ENCODE peak calls at places on chromosomes 6 and 20, in five cellular contexts. U is GM12878, A is A549, E is K562, W is HepG2. J is an unnamed sample. For H3K4me1, the result is how much of the 10 kb centered on the place peaks cover.

GRCh38 chr20:6007529-6008103 is 46.2 kb downstream of the LRRN4 start:
- DNase-seq in E (no peak), A (no peak), W (peak), U (no peak), J (no peak)

GRCh38 chr6:24996145-24996836 is 60.5 kb upstream of the RIPOR2 start:
- DNase-seq in U (no peak), E (no peak), W (no peak), A (no peak), J (no peak)

GRCh38 chr20:57664476-57664875 is 44.2 kb upstream of the ZBP1 start:
- DNase-seq in W (no peak), E (no peak), U (no peak), A (no peak), J (no peak)

GRCh38 chr20:45933231-45934045 is 1.0 kb upstream of the PCIF1 start:
- DNase-seq in U (peak), E (peak), A (peak), W (peak), J (peak)

GRCh38 chr6:31575335-31575901 is at the start of gene TNF:
- DNase-seq in U (peak), E (no peak), A (no peak), W (no peak), J (no peak)

GRCh38 chr6:30152910-30153309 is 8.1 kb downstream of the TRIM10 start:
- DNase-seq in U (no peak), E (no peak), W (no peak), A (no peak), J (no peak)

GRCh38 chr20:17525650-17526049 is 5.5 kb downstream of the BFSP1 start:
- DNase-seq in W (peak), U (no peak), E (peak), A (peak), J (peak)

GRCh38 chr6:30207619-30208295 is 5.4 kb downstream of the TRIM26 start:
- DNase-seq in A (no peak), E (no peak), W (no peak), U (no peak), J (no peak)

GRCh38 chr20:57653910-57654309 is 33.7 kb upstream of the ZBP1 start:
- DNase-seq in A (peak), U (no peak), W (no peak), E (no peak), J (no peak)

GRCh38 chr6:149332602-149333311 is 15.2 kb downstream of the TAB2 start:
- DNase-seq in W (peak), E (no peak), U (no peak), A (no peak), J (no peak)

GRCh38 chr20:46967647-46968046 is 73.0 kb downstream of the EYA2 start:
- DNase-seq in W (peak), E (no peak), U (no peak), A (no peak), J (no peak)

GRCh38 chr20:1377984-1378742 is 14.7 kb downstream of the FKBP1A start:
- DNase-seq in A (no peak), W (peak), U (no peak), E (no peak), J (no peak)

GRCh38 chr6:11869656-11870340 is 91.2 kb upstream of the ADTRP start:
- DNase-seq in U (no peak), A (no peak), E (no peak), W (no peak), J (peak)

GRCh38 chr6:143007626-143008025 is 53.1 kb upstream of the AIG1 start:
- DNase-seq in U (no peak), W (no peak), A (no peak), E (no peak), J (no peak)

GRCh38 chr20:4435210-4435609 is 286.5 kb upstream of the PRND start:
- DNase-seq in E (no peak), A (no peak), W (no peak), U (no peak), J (no peak)

GRCh38 chr6:15426395-15426794 is 180.5 kb downstream of the JARID2 start:
- DNase-seq in W (no peak), E (no peak), U (no peak), A (no peak), J (no peak)

GRCh38 chr6:145824344-145824743 is 9.7 kb upstream of the FBXO30 start:
- DNase-seq in A (no peak), W (no peak), E (no peak), U (no peak), J (no peak)

GRCh38 chr6:71367763-71368162 is 79.2 kb downstream of the OGFRL1 start:
- DNase-seq in U (no peak), W (no peak), A (no peak), E (no peak), J (no peak)

GRCh38 chr6:131161987-131162386 is 26.7 kb downstream of the AKAP7 start:
- DNase-seq in A (no peak), W (no peak), U (no peak), E (no peak), J (peak)

GRCh38 chr6:107655245-107655644 is 165.3 kb downstream of the SOBP start:
- DNase-seq in W (no peak), U (no peak), E (no peak), A (no peak), J (peak)

GRCh38 chr6:43242908-43243648 is at the start of gene TTBK1:
- DNase-seq in A (no peak), W (no peak), U (no peak), E (peak), J (peak)

GRCh38 chr20:33013701-33014326 is 6.3 kb downstream of the BPIFB2 start:
- DNase-seq in U (no peak), E (no peak), W (no peak), A (no peak), J (no peak)

GRCh38 chr6:139369068-139369467 is 5.4 kb downstream of the CITED2 start:
- DNase-seq in W (no peak), E (no peak), A (no peak), U (no peak), J (peak)

GRCh38 chr20:9939231-9939630 is 95.6 kb upstream of the ANKEF1 start:
- DNase-seq in W (no peak), U (no peak), E (no peak), A (no peak), J (no peak)

GRCh38 chr6:163133017-163133416 is 281.5 kb upstream of the QKI start:
- DNase-seq in A (no peak), E (peak), W (no peak), U (no peak), J (peak)

GRCh38 chr6:84218091-84218490 is 9.4 kb downstream of the CEP162 start:
- DNase-seq in W (no peak), A (no peak), E (no peak), U (no peak), J (peak)

GRCh38 chr20:62246872-62247652 is 8.7 kb downstream of the OSBPL2 start:
- DNase-seq in U (no peak), A (no peak), W (peak), E (no peak), J (no peak)

GRCh38 chr6:80165143-80165542 is 58.7 kb downstream of the BCKDHB start:
- DNase-seq in A (no peak), W (no peak), E (no peak), U (peak), J (no peak)

GRCh38 chr20:35320396-35321126 is 28.3 kb upstream of the FAM83C start:
- DNase-seq in A (no peak), U (no peak), W (peak), E (no peak), J (peak)

GRCh38 chr6:150267686-150268561 is 100.9 kb upstream of the IYD start:
- DNase-seq in U (no peak), W (no peak), E (peak), A (no peak), J (peak)

GRCh38 chr6:16684896-16685554 is 76.2 kb downstream of the ATXN1 start:
- DNase-seq in U (peak), E (no peak), W (no peak), A (no peak), J (no peak)

GRCh38 chr6:157143171-157143884 is 180.0 kb downstream of the TMEM242 start:
- DNase-seq in U (no peak), W (no peak), A (no peak), E (no peak), J (no peak)

GRCh38 chr6:7975764-7976146 is 65.2 kb upstream of the TXNDC5 start:
- DNase-seq in E (no peak), U (no peak), A (no peak), W (peak), J (no peak)

GRCh38 chr6:119349041-119349340 is 570 bp downstream of the MAN1A1 start:
- DNase-seq in E (no peak), W (no peak), U (no peak), A (no peak), J (no peak)

GRCh38 chr6:511488-512137 is 120.1 kb downstream of the IRF4 start:
- DNase-seq in E (no peak), A (no peak), W (no peak), U (no peak), J (no peak)

GRCh38 chr6:57130784-57131183 is 40.8 kb downstream of the ZNF451 start:
- DNase-seq in W (no peak), A (no peak), U (no peak), E (no peak), J (no peak)

GRCh38 chr6:138278326-138278725 is 60.0 kb upstream of the PBOV1 start:
- DNase-seq in W (peak), E (no peak), A (peak), U (no peak), J (peak)

GRCh38 chr6:30219244-30219643 is 6.0 kb upstream of the TRIM26 start:
- DNase-seq in U (peak), A (peak), E (no peak), W (peak), J (peak)

GRCh38 chr20:32034581-32035397 is 17.3 kb upstream of the HCK start:
- DNase-seq in E (no peak), U (no peak), W (no peak), A (no peak), J (peak)

GRCh38 chr20:57880155-57880648 is 170.4 kb upstream of the PMEPA1 start:
- DNase-seq in A (no peak), U (no peak), E (no peak), W (no peak), J (no peak)

GRCh38 chr20:60050193-60050960 is 92.2 kb downstream of the CDH26 start:
- DNase-seq in E (no peak), A (peak), U (no peak), W (peak), J (peak)
- TF ChIP-seq JUNB in E (no peak), A (no peak), U (no peak), W (no peak), J (no peak)

GRCh38 chr6:117544725-117545124 is 57.6 kb downstream of the GOPC start:
- DNase-seq in E (peak), W (no peak), U (no peak), A (no peak), J (no peak)
- H3K4me1 ChIP-seq in E (under half), W (under half), U (under half), A (half or more), J (under half)

DNA sequence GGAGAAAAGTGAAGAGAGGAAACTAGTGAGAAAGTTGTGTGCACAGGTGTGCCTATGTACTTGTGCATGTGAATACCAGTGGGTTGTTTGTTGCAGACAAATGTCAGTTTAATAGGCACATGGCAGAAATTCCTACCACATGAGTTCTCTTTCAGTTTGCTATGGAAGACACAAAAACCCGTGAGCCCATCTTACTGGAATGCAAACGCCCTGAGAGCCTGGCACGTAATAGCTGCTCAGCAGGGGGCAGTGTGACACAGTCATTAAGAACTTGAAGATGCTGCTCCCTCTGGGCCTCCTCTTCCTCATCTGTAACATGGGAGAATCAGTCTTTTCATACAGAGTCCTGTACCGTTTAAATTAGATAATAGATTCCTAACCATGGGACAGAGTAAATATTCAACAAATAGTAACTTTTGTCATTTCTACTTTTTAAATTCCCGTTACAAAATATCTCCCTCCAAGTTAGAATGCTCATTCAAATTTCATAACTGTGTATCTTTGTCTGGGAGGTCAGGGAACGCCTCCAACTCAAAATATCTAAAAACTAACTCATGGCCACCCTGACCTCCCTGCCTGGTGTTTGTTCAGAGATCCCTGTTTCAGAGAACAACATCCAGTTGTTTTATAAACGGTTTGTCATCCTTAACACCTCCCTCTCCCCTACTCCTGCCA is 802.9 kb downstream of the MAFB start:
- DNase-seq in E (peak), A (no peak), W (peak), U (no peak), J (peak)
- TF ChIP-seq JUNB in E (no peak), A (no peak), W (no peak), U (no peak), J (no peak)

GRCh38 chr6:165218816-165219215 is 90.6 kb downstream of the C6orf118 start:
- DNase-seq in A (no peak), U (no peak), E (no peak), W (no peak), J (no peak)
- H3K4me1 ChIP-seq in A (under half), U (under half), E (under half), W (under half), J (under half)

DNA sequence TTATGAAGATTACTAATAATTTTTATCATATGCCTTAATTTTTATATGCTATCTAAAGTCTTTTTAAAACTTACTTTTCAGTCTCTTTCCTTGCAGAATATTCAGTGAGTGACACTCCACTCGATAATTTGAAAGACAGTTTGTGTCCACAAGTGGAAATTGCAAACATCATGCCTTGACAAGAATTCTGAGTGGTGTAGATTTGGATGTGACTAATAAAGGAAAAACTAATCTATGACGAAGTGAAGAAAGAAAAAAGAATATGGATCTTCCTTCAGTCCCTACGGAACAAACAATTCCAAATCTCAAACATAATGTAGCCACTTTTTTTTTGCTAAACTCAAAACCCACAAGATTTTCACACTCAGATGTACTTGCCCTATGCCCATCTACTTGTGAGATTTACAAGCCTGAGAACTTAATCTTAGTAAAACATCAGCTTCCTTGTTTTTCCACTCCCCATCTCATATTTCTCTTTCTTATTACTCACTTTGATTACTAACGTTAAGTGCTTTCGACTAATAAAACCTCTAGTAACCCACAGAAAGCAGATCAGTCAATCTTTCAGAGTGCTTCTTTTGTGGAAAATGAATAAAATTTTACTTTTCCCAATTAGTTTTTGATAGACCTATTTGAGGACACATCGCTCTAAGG is 1155.8 kb downstream of the GRIK2 start:
- DNase-seq in U (no peak), E (no peak), W (no peak), A (no peak), J (no peak)
- TF ChIP-seq JUNB in U (no peak), E (no peak), W (no peak), A (no peak), J (no peak)